ENCODE peak calls at places on chromosomes 12 and 14, in eight cellular contexts. One of them, this sample, is unnamed.

GRCh38 chr12:1777798-1778197 is 42.6 kb upstream of the LRTM2 start:
- DNase-seq in activated CD8-positive, alpha-beta T cell treated with anti-CD3 and anti-CD28 coated beads for 36 hours: no peak
- DNase-seq in SHP77: no peak
- DNase-seq in thyroid gland: no peak
- DNase-seq in GM10248: no peak
- DNase-seq in left ventricle myocardium superior: no peak
- DNase-seq in stimulated activated CD8-positive, alpha-beta memory T cell treated with anti-CD3 and anti-CD28 coated beads, Interleukin-4, amount 100 ng/mL, for 1 hour: no peak
- DNase-seq in occipital lobe: no peak
- DNase-seq in this sample: peak; percentile 87

GRCh38 chr12:6552140-6552551 is 3.7 kb downstream of the IFFO1 start:
- DNase-seq in stimulated activated CD8-positive, alpha-beta memory T cell treated with anti-CD3 and anti-CD28 coated beads, Interleukin-4, amount 100 ng/mL, for 1 hour: no peak
- DNase-seq in GM10248: no peak
- DNase-seq in thyroid gland: peak; percentile 47
- DNase-seq in SHP77: no peak
- DNase-seq in left ventricle myocardium superior: peak; percentile 87
- DNase-seq in occipital lobe: peak; percentile 31
- DNase-seq in activated CD8-positive, alpha-beta T cell treated with anti-CD3 and anti-CD28 coated beads for 36 hours: no peak
- DNase-seq in this sample: no peak

GRCh38 chr12:5988659-5989116 is 43.6 kb upstream of the ANO2 start:
- DNase-seq in left ventricle myocardium superior: peak; percentile 89
- DNase-seq in SHP77: no peak
- DNase-seq in GM10248: peak; percentile 82
- DNase-seq in activated CD8-positive, alpha-beta T cell treated with anti-CD3 and anti-CD28 coated beads for 36 hours: peak; percentile 83
- DNase-seq in occipital lobe: peak; percentile 30
- DNase-seq in stimulated activated CD8-positive, alpha-beta memory T cell treated with anti-CD3 and anti-CD28 coated beads, Interleukin-4, amount 100 ng/mL, for 1 hour: peak; percentile 31
- DNase-seq in thyroid gland: peak; percentile 79
- DNase-seq in this sample: peak; percentile 64

GRCh38 chr14:97233319-97233980 is 436.3 kb downstream of the VRK1 start:
- DNase-seq in activated CD8-positive, alpha-beta T cell treated with anti-CD3 and anti-CD28 coated beads for 36 hours: no peak
- DNase-seq in SHP77: no peak
- DNase-seq in thyroid gland: no peak
- DNase-seq in GM10248: no peak
- DNase-seq in left ventricle myocardium superior: no peak
- DNase-seq in stimulated activated CD8-positive, alpha-beta memory T cell treated with anti-CD3 and anti-CD28 coated beads, Interleukin-4, amount 100 ng/mL, for 1 hour: no peak
- DNase-seq in occipital lobe: no peak
- DNase-seq in this sample: no peak

GRCh38 chr14:75610839-75611238 is 32.4 kb downstream of the FLVCR2 start:
- DNase-seq in thyroid gland: peak; percentile 29
- DNase-seq in GM10248: no peak
- DNase-seq in activated CD8-positive, alpha-beta T cell treated with anti-CD3 and anti-CD28 coated beads for 36 hours: no peak
- DNase-seq in occipital lobe: no peak
- DNase-seq in stimulated activated CD8-positive, alpha-beta memory T cell treated with anti-CD3 and anti-CD28 coated beads, Interleukin-4, amount 100 ng/mL, for 1 hour: no peak
- DNase-seq in left ventricle myocardium superior: no peak
- DNase-seq in SHP77: no peak
- DNase-seq in this sample: peak; percentile 38

GRCh38 chr14:69101331-69101826 is 51.5 kb downstream of the DCAF5 start:
- DNase-seq in SHP77: no peak
- DNase-seq in stimulated activated CD8-positive, alpha-beta memory T cell treated with anti-CD3 and anti-CD28 coated beads, Interleukin-4, amount 100 ng/mL, for 1 hour: no peak
- DNase-seq in occipital lobe: no peak
- DNase-seq in GM10248: peak; percentile 15
- DNase-seq in left ventricle myocardium superior: no peak
- DNase-seq in thyroid gland: no peak
- DNase-seq in activated CD8-positive, alpha-beta T cell treated with anti-CD3 and anti-CD28 coated beads for 36 hours: peak; percentile 19
- DNase-seq in this sample: peak; percentile 87

GRCh38 chr12:80157640-80158039 is 58.3 kb downstream of the OTOGL start:
- DNase-seq in GM10248: no peak
- DNase-seq in stimulated activated CD8-positive, alpha-beta memory T cell treated with anti-CD3 and anti-CD28 coated beads, Interleukin-4, amount 100 ng/mL, for 1 hour: no peak
- DNase-seq in SHP77: no peak
- DNase-seq in occipital lobe: no peak
- DNase-seq in thyroid gland: no peak
- DNase-seq in left ventricle myocardium superior: no peak
- DNase-seq in activated CD8-positive, alpha-beta T cell treated with anti-CD3 and anti-CD28 coated beads for 36 hours: no peak
- DNase-seq in this sample: peak; percentile 2

GRCh38 chr14:25042362-25043299 is 7.3 kb downstream of the STXBP6 start:
- DNase-seq in activated CD8-positive, alpha-beta T cell treated with anti-CD3 and anti-CD28 coated beads for 36 hours: no peak
- DNase-seq in stimulated activated CD8-positive, alpha-beta memory T cell treated with anti-CD3 and anti-CD28 coated beads, Interleukin-4, amount 100 ng/mL, for 1 hour: no peak
- DNase-seq in thyroid gland: peak; percentile 33
- DNase-seq in occipital lobe: peak; percentile 13
- DNase-seq in SHP77: no peak
- DNase-seq in left ventricle myocardium superior: no peak
- DNase-seq in GM10248: no peak
- DNase-seq in this sample: peak; percentile 61

GRCh38 chr12:3137268-3137761 is 60.1 kb downstream of the TSPAN9 start:
- DNase-seq in activated CD8-positive, alpha-beta T cell treated with anti-CD3 and anti-CD28 coated beads for 36 hours: no peak
- DNase-seq in GM10248: no peak
- DNase-seq in left ventricle myocardium superior: peak; percentile 82
- DNase-seq in thyroid gland: no peak
- DNase-seq in occipital lobe: no peak
- DNase-seq in SHP77: no peak
- DNase-seq in stimulated activated CD8-positive, alpha-beta memory T cell treated with anti-CD3 and anti-CD28 coated beads, Interleukin-4, amount 100 ng/mL, for 1 hour: no peak
- DNase-seq in this sample: peak; percentile 40

GRCh38 chr14:64715146-64715627 is 11.0 kb downstream of the PLEKHG3 start:
- DNase-seq in activated CD8-positive, alpha-beta T cell treated with anti-CD3 and anti-CD28 coated beads for 36 hours: no peak
- DNase-seq in GM10248: no peak
- DNase-seq in left ventricle myocardium superior: no peak
- DNase-seq in thyroid gland: peak; percentile 61
- DNase-seq in SHP77: no peak
- DNase-seq in occipital lobe: no peak
- DNase-seq in stimulated activated CD8-positive, alpha-beta memory T cell treated with anti-CD3 and anti-CD28 coated beads, Interleukin-4, amount 100 ng/mL, for 1 hour: no peak
- DNase-seq in this sample: no peak